ENCODE peak calls at places on chromosome 1, in four cellular contexts. One of them, this sample, is unnamed. For H3K79me2, the result is how much of the 10 kb centered on the place peaks cover.

GRCh38 chr1:8202182-8202905 is 115.6 kb upstream of the SLC45A1 start:
- DNase-seq in HepG2: peak
- DNase-seq in GM12878: no peak
- DNase-seq in K562: peak
- DNase-seq in this sample: peak

GRCh38 chr1:102853701-102854187 is 254.6 kb downstream of the COL11A1 start:
- DNase-seq in K562: no peak
- DNase-seq in HepG2: no peak
- DNase-seq in GM12878: no peak
- DNase-seq in this sample: no peak

GRCh38 chr1:9291914-9292360 is 757 bp upstream of the SPSB1 start:
- DNase-seq in K562: no peak
- DNase-seq in GM12878: no peak
- DNase-seq in HepG2: peak
- DNase-seq in this sample: peak

GRCh38 chr1:12296623-12297022 is 66.8 kb downstream of the VPS13D start:
- DNase-seq in HepG2: no peak
- DNase-seq in K562: no peak
- DNase-seq in GM12878: peak
- DNase-seq in this sample: peak

GRCh38 chr1:77950873-77951272 is 28.0 kb downstream of the FUBP1 start:
- DNase-seq in HepG2: no peak
- DNase-seq in GM12878: no peak
- DNase-seq in K562: no peak
- DNase-seq in this sample: no peak

GRCh38 chr1:1602941-1603506 is 3.1 kb upstream of the FNDC10 start:
- DNase-seq in K562: no peak
- DNase-seq in HepG2: no peak
- DNase-seq in GM12878: no peak
- DNase-seq in this sample: no peak

GRCh38 chr1:202144510-202145324 is at the start of gene ARL8A:
- DNase-seq in GM12878: no peak
- DNase-seq in HepG2: no peak
- DNase-seq in K562: peak
- DNase-seq in this sample: peak

GRCh38 chr1:220808501-220809186 is 21.9 kb downstream of the MTARC1 start:
- DNase-seq in GM12878: no peak
- DNase-seq in K562: no peak
- DNase-seq in HepG2: no peak
- DNase-seq in this sample: no peak

GRCh38 chr1:16014509-16015482 is 3.0 kb downstream of the HSPB7 start:
- DNase-seq in GM12878: no peak
- DNase-seq in K562: peak
- DNase-seq in HepG2: no peak
- DNase-seq in this sample: no peak

GRCh38 chr1:46691997-46692790 is 20.5 kb downstream of the TEX38 start:
- DNase-seq in HepG2: no peak
- DNase-seq in GM12878: no peak
- DNase-seq in K562: no peak
- DNase-seq in this sample: no peak

GRCh38 chr1:3914911-3915310 is 14.8 kb upstream of the C1orf174 start:
- DNase-seq in K562: no peak
- DNase-seq in HepG2: no peak
- DNase-seq in GM12878: no peak
- DNase-seq in this sample: no peak

GRCh38 chr1:245978915-245979314 is 528.2 kb downstream of the SMYD3 start:
- DNase-seq in HepG2: no peak
- DNase-seq in K562: no peak
- DNase-seq in GM12878: no peak
- DNase-seq in this sample: no peak

GRCh38 chr1:233549917-233550316 is 64.0 kb upstream of the KCNK1 start:
- DNase-seq in K562: no peak
- DNase-seq in GM12878: no peak
- DNase-seq in HepG2: no peak
- DNase-seq in this sample: no peak

GRCh38 chr1:31586376-31587327 is 10.3 kb downstream of the TINAGL1 start:
- DNase-seq in HepG2: no peak
- DNase-seq in GM12878: no peak
- DNase-seq in K562: peak
- DNase-seq in this sample: no peak

GRCh38 chr1:192474080-192474683 is 101.4 kb upstream of the RGS1 start:
- DNase-seq in GM12878: no peak
- DNase-seq in HepG2: peak
- DNase-seq in K562: peak
- DNase-seq in this sample: peak

GRCh38 chr1:236113324-236114032 is 28.9 kb upstream of the GPR137B start:
- DNase-seq in GM12878: no peak
- DNase-seq in K562: no peak
- DNase-seq in HepG2: no peak
- DNase-seq in this sample: no peak

GRCh38 chr1:197958438-197958837 is 41.3 kb downstream of the LHX9 start:
- DNase-seq in GM12878: no peak
- DNase-seq in K562: no peak
- DNase-seq in HepG2: no peak
- DNase-seq in this sample: no peak

GRCh38 chr1:204207136-204207616 is 6.6 kb downstream of the GOLT1A start:
- DNase-seq in HepG2: peak
- DNase-seq in GM12878: no peak
- DNase-seq in K562: peak
- DNase-seq in this sample: peak

GRCh38 chr1:150234647-150235435 is 1.1 kb downstream of the ANP32E start:
- DNase-seq in GM12878: peak
- DNase-seq in K562: peak
- DNase-seq in HepG2: peak
- DNase-seq in this sample: no peak

GRCh38 chr1:210907406-210907805 is 226.5 kb downstream of the KCNH1 start:
- DNase-seq in HepG2: no peak
- DNase-seq in GM12878: no peak
- DNase-seq in K562: no peak
- DNase-seq in this sample: no peak

GRCh38 chr1:39142394-39143060 is 62.0 kb upstream of the MACF1 start:
- DNase-seq in HepG2: no peak
- DNase-seq in K562: no peak
- DNase-seq in GM12878: no peak
- DNase-seq in this sample: no peak

GRCh38 chr1:113156368-113156767 is 83.4 kb downstream of the LRIG2 start:
- DNase-seq in HepG2: no peak
- DNase-seq in K562: no peak
- DNase-seq in GM12878: no peak
- DNase-seq in this sample: no peak

GRCh38 chr1:182293119-182293589 is 98.4 kb downstream of the GLUL start:
- DNase-seq in HepG2: peak
- DNase-seq in K562: no peak
- DNase-seq in GM12878: no peak
- DNase-seq in this sample: no peak

GRCh38 chr1:14955402-14955801 is 198.1 kb upstream of the TMEM51 start:
- DNase-seq in GM12878: no peak
- DNase-seq in K562: no peak
- DNase-seq in HepG2: no peak
- DNase-seq in this sample: no peak

GRCh38 chr1:59383963-59384362 is 87.1 kb downstream of the FGGY start:
- DNase-seq in K562: no peak
- DNase-seq in GM12878: no peak
- DNase-seq in HepG2: no peak
- DNase-seq in this sample: no peak

GRCh38 chr1:169586067-169586394 is 250 bp downstream of the F5 start:
- DNase-seq in HepG2: no peak
- DNase-seq in K562: no peak
- DNase-seq in GM12878: no peak
- DNase-seq in this sample: no peak

GRCh38 chr1:116855220-116855619 is 54.5 kb upstream of the PTGFRN start:
- DNase-seq in K562: no peak
- DNase-seq in HepG2: no peak
- DNase-seq in GM12878: no peak
- DNase-seq in this sample: peak

GRCh38 chr1:19612516-19612915 is 31.6 kb upstream of the NBL1 start:
- DNase-seq in GM12878: no peak
- DNase-seq in HepG2: no peak
- DNase-seq in K562: no peak
- DNase-seq in this sample: no peak

GRCh38 chr1:36576118-36576517 is 93.4 kb upstream of the CSF3R start:
- DNase-seq in HepG2: peak
- DNase-seq in K562: peak
- DNase-seq in GM12878: no peak
- DNase-seq in this sample: peak

GRCh38 chr1:82894635-82895034 is 1093.9 kb downstream of the ADGRL2 start:
- DNase-seq in HepG2: no peak
- DNase-seq in K562: no peak
- DNase-seq in GM12878: no peak
- DNase-seq in this sample: no peak

GRCh38 chr1:145884675-145885074 is 991 bp downstream of the ANKRD35 start:
- DNase-seq in K562: no peak
- DNase-seq in HepG2: no peak
- DNase-seq in GM12878: no peak
- DNase-seq in this sample: peak

GRCh38 chr1:94926915-94927404 is at the start of gene CNN3:
- DNase-seq in K562: peak
- DNase-seq in GM12878: peak
- DNase-seq in HepG2: peak
- DNase-seq in this sample: peak
- H3K79me2 ChIP-seq in K562: under half
- H3K79me2 ChIP-seq in GM12878: under half
- H3K79me2 ChIP-seq in HepG2: half or more
- H3K79me2 ChIP-seq in this sample: under half

DNA sequence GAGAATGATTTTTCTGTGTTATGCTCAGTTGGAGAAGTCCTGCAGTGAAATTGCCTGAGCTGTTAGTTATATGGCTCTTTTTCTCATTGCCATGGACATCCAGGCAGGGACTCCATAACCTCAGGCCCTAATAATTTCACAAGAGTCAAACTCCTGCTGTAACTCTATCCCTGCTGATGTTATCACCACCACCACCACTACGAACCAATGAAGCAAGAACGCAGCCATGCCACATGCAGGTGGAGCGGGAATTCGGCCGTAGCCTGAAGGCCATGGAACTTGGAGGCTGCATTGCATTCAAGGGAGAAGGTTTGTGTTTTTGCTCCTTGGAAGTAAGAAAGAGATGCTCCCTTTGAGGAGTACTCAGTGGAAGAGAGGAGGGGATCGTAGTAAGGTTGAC is 16.8 kb upstream of the DLGAP3 start:
- DNase-seq in K562: no peak
- DNase-seq in HepG2: no peak
- DNase-seq in GM12878: no peak
- DNase-seq in this sample: no peak
- TF ChIP-seq MYC in K562: no peak
- TF ChIP-seq MYC in HepG2: no peak
- TF ChIP-seq MYC in GM12878: no peak
- TF ChIP-seq MYC in this sample: no peak

GRCh38 chr1:111234258-111234657 is 6.7 kb downstream of the CHI3L2 start:
- DNase-seq in K562: no peak
- DNase-seq in HepG2: no peak
- DNase-seq in GM12878: no peak
- DNase-seq in this sample: no peak
- H3K4me2 ChIP-seq in K562: no peak
- H3K4me2 ChIP-seq in HepG2: no peak
- H3K4me2 ChIP-seq in GM12878: no peak
- H3K4me2 ChIP-seq in this sample: no peak

GRCh38 chr1:50973875-50974617 is 4.0 kb downstream of the CDKN2C start:
- DNase-seq in HepG2: no peak
- DNase-seq in GM12878: no peak
- DNase-seq in K562: peak
- DNase-seq in this sample: no peak
- H3K79me2 ChIP-seq in HepG2: under half
- H3K79me2 ChIP-seq in GM12878: half or more
- H3K79me2 ChIP-seq in K562: half or more
- H3K79me2 ChIP-seq in this sample: under half

DNA sequence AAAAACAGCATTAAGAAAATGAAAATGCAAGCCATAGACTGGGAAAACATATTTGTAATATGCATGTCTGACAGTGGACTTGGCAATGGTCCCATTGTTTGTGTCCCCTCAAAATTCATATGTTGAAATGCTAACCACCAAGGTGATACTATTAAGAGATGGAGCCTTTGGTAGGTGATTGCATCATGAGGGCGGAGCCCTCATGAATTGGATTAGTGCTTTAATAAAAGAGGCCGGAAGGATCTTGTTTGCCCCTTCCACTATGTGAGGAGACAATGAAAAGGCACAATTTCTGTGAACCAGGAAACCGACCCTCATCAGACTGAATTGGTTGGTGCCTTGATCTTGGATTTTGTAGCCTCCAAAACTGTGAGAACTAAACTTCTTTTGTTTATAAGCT is 232.3 kb downstream of the GPR52 start:
- DNase-seq in K562: no peak
- DNase-seq in GM12878: no peak
- DNase-seq in HepG2: no peak
- DNase-seq in this sample: no peak
- TF ChIP-seq MYC in K562: no peak
- TF ChIP-seq MYC in GM12878: no peak
- TF ChIP-seq MYC in HepG2: no peak
- TF ChIP-seq MYC in this sample: no peak

DNA sequence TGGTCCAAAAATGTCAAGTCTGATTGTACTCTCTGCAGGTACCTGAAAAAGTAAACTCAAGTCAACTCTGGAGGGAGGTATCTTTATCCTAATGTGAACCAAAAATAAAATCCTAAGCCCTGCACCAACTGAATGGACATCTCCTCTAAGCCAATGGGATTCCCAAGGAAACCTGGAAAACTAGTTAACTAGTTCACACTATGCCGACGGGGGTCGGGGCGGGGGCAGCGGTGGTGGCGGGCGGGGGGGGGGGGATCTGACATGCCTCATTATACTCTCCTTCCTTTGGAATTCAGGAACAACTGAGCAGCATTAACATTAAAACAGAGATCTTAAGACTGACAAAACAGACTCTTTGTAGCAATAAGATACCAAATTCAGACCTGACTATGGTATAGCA is 452.6 kb upstream of the CAMK1G start:
- DNase-seq in K562: no peak
- DNase-seq in HepG2: no peak
- DNase-seq in GM12878: no peak
- DNase-seq in this sample: no peak
- H3K4me2 ChIP-seq in K562: no peak
- H3K4me2 ChIP-seq in HepG2: no peak
- H3K4me2 ChIP-seq in GM12878: no peak
- H3K4me2 ChIP-seq in this sample: no peak

This sample was measured in endothelial cell of umbilical vein.